ENCODE peak calls at places on chromosomes 16 and 17, in nine cellular contexts. G, P, B, U, M, Q, F, H and A are unnamed samples.

GRCh38 chr17:82400830-82401229 is 17.3 kb upstream of the HEXD start:
- DNase-seq in B (no peak), F (no peak), H (no peak), Q (no peak), P (no peak), M (peak), G (no peak), U (no peak), A (no peak)

GRCh38 chr17:55710829-55711496 is 11.7 kb downstream of the TMEM100 start:
- DNase-seq in H (no peak), F (no peak), G (no peak), M (no peak), Q (peak), U (no peak), B (no peak), P (peak), A (no peak)

GRCh38 chr16:77696149-77696548 is 26.2 kb upstream of the NUDT7 start:
- DNase-seq in U (no peak), G (no peak), F (no peak), Q (no peak), B (no peak), H (no peak), M (no peak), P (no peak), A (no peak)

GRCh38 chr17:81150379-81151038 is 14.8 kb upstream of the PVALEF start:
- DNase-seq in G (no peak), P (no peak), B (no peak), H (no peak), Q (no peak), F (no peak), U (no peak), M (no peak), A (no peak)

GRCh38 chr16:86375370-86375769 is 135.0 kb upstream of the FOXF1 start:
- DNase-seq in M (no peak), B (no peak), F (peak), G (no peak), U (no peak), H (no peak), P (peak), Q (no peak), A (no peak)

GRCh38 chr17:60087882-60088669 is 9.4 kb upstream of the HEATR6 start:
- DNase-seq in U (no peak), B (peak), F (peak), M (no peak), H (no peak), Q (peak), P (peak), G (no peak), A (no peak)

GRCh38 chr17:37399404-37399803 is 7.2 kb downstream of the ACACA start:
- DNase-seq in P (peak), Q (no peak), F (peak), U (no peak), G (no peak), H (no peak), B (no peak), M (no peak), A (no peak)

GRCh38 chr17:37312137-37312923 is 63.5 kb upstream of the C17orf78 start:
- DNase-seq in F (no peak), H (no peak), U (no peak), M (no peak), P (no peak), B (no peak), G (no peak), Q (peak), A (no peak)

GRCh38 chr16:15897834-15898254 is 9.4 kb upstream of the CEP20 start:
- DNase-seq in G (no peak), M (no peak), Q (no peak), F (no peak), P (peak), U (peak), H (no peak), B (no peak), A (no peak)

GRCh38 chr16:66295761-66296546 is 70.5 kb upstream of the CDH5 start:
- DNase-seq in H (no peak), G (no peak), P (no peak), F (no peak), U (peak), B (no peak), M (no peak), Q (peak), A (no peak)

GRCh38 chr17:1030684-1031557 is 34.0 kb downstream of the TIMM22 start:
- DNase-seq in B (no peak), M (no peak), G (no peak), Q (no peak), H (no peak), U (peak), F (no peak), P (peak), A (no peak)

GRCh38 chr17:1834378-1835149 is 4.8 kb downstream of the RPA1 start:
- DNase-seq in Q (no peak), P (no peak), U (no peak), F (no peak), M (no peak), B (no peak), G (no peak), H (no peak), A (no peak)

GRCh38 chr16:73027655-73028220 is 20.2 kb downstream of the ZFHX3 start:
- DNase-seq in H (no peak), Q (peak), G (no peak), F (no peak), U (no peak), B (no peak), P (no peak), M (no peak), A (no peak)

GRCh38 chr17:32805029-32805976 is 71.6 kb downstream of the MYO1D start:
- DNase-seq in P (no peak), G (no peak), U (no peak), F (no peak), H (no peak), Q (no peak), B (no peak), M (no peak), A (no peak)

GRCh38 chr17:60107526-60108257 is 29.0 kb upstream of the HEATR6 start:
- DNase-seq in U (no peak), B (peak), Q (peak), P (peak), G (no peak), F (peak), H (no peak), M (no peak), A (no peak)

GRCh38 chr17:27245230-27245696 is 48.7 kb upstream of the WSB1 start:
- DNase-seq in F (peak), P (peak), U (peak), G (peak), M (peak), H (no peak), Q (peak), B (peak), A (peak)

GRCh38 chr17:40828454-40829039 is 6.1 kb upstream of the KRT10 start:
- DNase-seq in U (no peak), G (no peak), B (no peak), H (no peak), Q (no peak), P (peak), F (peak), M (no peak), A (no peak)

GRCh38 chr16:89114159-89114981 is 20.7 kb downstream of the ACSF3 start:
- DNase-seq in G (no peak), U (no peak), Q (peak), M (no peak), B (no peak), H (no peak), P (no peak), F (peak), A (no peak)

GRCh38 chr17:957856-958421 is 21.6 kb downstream of the NXN start:
- DNase-seq in F (no peak), H (no peak), U (no peak), B (no peak), P (no peak), Q (no peak), M (no peak), G (no peak), A (no peak)

GRCh38 chr16:68235882-68236803 is at the start of gene ESRP2:
- DNase-seq in Q (peak), B (no peak), F (no peak), U (peak), G (peak), H (no peak), M (no peak), P (no peak), A (no peak)

GRCh38 chr17:76451480-76451879 is 1.5 kb downstream of the UBE2O start:
- DNase-seq in G (no peak), H (no peak), Q (peak), U (no peak), B (no peak), F (no peak), P (no peak), M (no peak), A (no peak)

GRCh38 chr16:8713635-8714097 is 39.2 kb downstream of the ABAT start:
- DNase-seq in P (no peak), H (no peak), Q (no peak), M (no peak), G (peak), F (no peak), U (no peak), B (no peak), A (no peak)

GRCh38 chr17:80832266-80832676 is 159.4 kb upstream of the CHMP6 start:
- DNase-seq in B (peak), Q (peak), U (no peak), H (no peak), F (peak), M (peak), P (peak), G (no peak), A (peak)

GRCh38 chr17:43360376-43360738 is 38.4 kb upstream of the ARL4D start:
- DNase-seq in P (peak), Q (no peak), M (no peak), U (no peak), B (peak), H (no peak), G (peak), F (peak), A (no peak)

GRCh38 chr16:89722392-89723278 is 1.3 kb downstream of the ZNF276 start:
- DNase-seq in B (peak), F (peak), M (peak), Q (peak), H (no peak), U (peak), P (peak), G (no peak), A (no peak)

GRCh38 chr17:35345926-35346771 is 27.3 kb downstream of the SLFN11 start:
- DNase-seq in Q (peak), G (peak), M (no peak), U (peak), F (peak), B (peak), H (no peak), P (peak), A (no peak)

GRCh38 chr16:3727806-3728381 is 10.6 kb upstream of the TRAP1 start:
- DNase-seq in H (no peak), M (no peak), U (no peak), B (no peak), Q (no peak), G (no peak), F (no peak), P (no peak), A (no peak)

DNA sequence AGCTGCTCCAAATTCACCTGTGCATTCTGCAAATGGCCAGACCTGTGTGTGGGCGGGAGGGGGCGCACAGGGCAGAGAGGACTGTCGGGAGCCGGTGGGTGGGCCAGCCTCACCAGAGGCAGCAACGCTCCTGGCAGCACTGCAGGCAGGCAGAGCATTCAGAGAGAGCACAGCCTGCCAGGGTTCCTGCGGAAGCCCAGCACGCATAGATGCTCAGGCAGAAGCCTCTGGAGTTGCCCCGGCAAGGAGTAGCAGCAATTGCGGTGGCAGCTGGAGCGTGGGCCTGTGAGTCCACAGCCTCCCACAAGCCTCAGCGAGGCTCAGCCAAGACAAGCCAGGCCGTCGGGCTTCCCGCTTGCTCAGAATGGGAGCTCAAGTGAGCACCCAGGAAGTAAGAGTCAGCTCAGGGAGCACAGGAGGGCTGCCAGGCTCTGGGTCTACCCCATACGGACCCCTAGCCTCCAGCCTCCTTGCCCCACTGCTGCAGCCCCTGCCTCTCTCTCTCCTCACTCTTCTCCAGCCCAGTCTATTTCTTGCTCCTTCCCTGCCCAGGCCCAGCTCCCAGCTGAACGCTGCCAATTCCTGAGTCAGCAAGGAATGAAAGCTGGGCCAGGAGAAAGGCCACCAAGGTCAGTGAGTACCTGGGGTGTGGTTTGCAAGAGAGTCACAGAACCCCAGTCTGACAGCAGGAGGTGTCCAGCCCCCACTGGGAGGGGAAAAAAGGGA is 9.6 kb downstream of the EMC6 start:
- DNase-seq in B (no peak), P (peak), H (no peak), Q (peak), U (no peak), M (peak), G (peak), F (no peak), A (no peak)
- TF ChIP-seq CTCF in B (no peak), P (no peak), H (no peak), Q (peak), U (no peak), M (no peak), G (no peak), F (no peak), A (no peak)

GRCh38 chr17:8577868-8578267 is 52.7 kb downstream of the MYH10 start:
- DNase-seq in F (no peak), P (no peak), Q (no peak), H (no peak), U (no peak), B (no peak), M (no peak), G (no peak), A (no peak)

GRCh38 chr17:8572767-8573166 is 57.8 kb downstream of the MYH10 start:
- DNase-seq in F (peak), Q (no peak), M (no peak), B (no peak), G (no peak), P (peak), H (no peak), U (no peak), A (no peak)

GRCh38 chr17:8576895-8577294 is 53.6 kb downstream of the MYH10 start:
- DNase-seq in B (no peak), Q (no peak), F (no peak), U (no peak), G (no peak), M (no peak), H (no peak), P (no peak), A (no peak)

DNA sequence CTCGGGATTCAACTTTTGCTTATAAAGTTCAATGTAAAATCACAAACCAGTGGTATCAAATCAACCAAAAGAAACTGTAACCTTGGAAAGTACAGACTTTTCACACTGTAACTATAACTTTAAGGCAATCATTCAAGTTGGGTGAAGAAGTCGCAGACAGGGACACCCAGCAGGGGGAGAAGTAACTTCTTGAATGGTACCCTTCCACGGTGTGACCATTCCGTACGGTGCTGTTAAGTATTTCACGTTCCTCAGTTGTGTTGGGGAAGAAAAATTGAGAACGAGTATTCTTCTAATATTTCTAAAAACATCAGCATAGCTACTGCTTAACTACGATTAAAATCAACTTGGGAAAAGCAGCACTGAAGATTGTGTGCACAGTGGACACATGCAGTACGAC is 55.8 kb downstream of the MYH10 start:
- DNase-seq in M (no peak), Q (no peak), H (no peak), F (peak), P (peak), B (no peak), G (no peak), U (no peak), A (no peak)
- TF ChIP-seq CTCF in M (no peak), Q (peak), H (no peak), F (peak), P (peak), B (peak), G (peak), U (no peak), A (no peak)

GRCh38 chr17:3980381-3980975 is 16.2 kb upstream of the ATP2A3 start:
- DNase-seq in G (no peak), U (no peak), Q (peak), F (no peak), H (no peak), B (no peak), M (no peak), P (no peak), A (no peak)

GRCh38 chr17:3983945-3984484 is 19.8 kb upstream of the ATP2A3 start:
- DNase-seq in Q (peak), M (no peak), U (no peak), B (peak), H (no peak), F (peak), G (no peak), P (peak), A (no peak)

GRCh38 chr17:3982541-3983017 is 18.3 kb upstream of the ATP2A3 start:
- DNase-seq in U (no peak), H (no peak), M (no peak), Q (no peak), B (no peak), P (no peak), F (no peak), G (no peak), A (no peak)

GRCh38 chr17:3981455-3981854 is 17.2 kb upstream of the ATP2A3 start:
- DNase-seq in H (no peak), B (no peak), F (no peak), P (no peak), U (no peak), G (no peak), M (no peak), Q (peak), A (no peak)

GRCh38 chr17:3982113-3982512 is 17.9 kb upstream of the ATP2A3 start:
- DNase-seq in Q (no peak), M (no peak), B (no peak), H (no peak), P (no peak), F (no peak), G (no peak), U (no peak), A (no peak)
- TF ChIP-seq CTCF in Q (no peak), M (no peak), B (no peak), H (no peak), P (no peak), F (no peak), G (no peak), U (no peak), A (no peak)

DNA sequence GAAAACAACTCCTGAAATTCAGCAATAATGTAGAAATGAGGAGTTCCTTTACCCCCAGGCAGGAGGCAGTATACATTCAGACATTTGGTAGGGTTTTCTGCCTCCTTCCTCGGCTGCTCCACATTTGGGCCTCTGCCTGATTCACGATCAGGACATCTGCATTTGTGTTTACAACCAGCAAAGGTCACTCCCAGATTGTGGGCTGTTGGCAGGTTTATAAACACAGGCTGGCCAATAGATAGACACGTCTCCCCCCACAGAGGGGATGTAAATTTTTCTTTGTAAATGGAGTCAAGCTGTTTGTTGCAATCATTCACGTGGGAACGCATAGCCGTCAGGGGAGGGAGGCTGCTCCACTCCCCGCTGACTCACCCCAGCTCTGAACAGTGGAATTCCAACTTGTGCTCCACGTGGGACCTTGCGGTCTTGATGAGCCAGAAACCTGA is 252.1 kb upstream of the N4BP1 start:
- DNase-seq in M (no peak), H (no peak), B (no peak), Q (peak), U (no peak), P (peak), F (no peak), G (peak), A (no peak)
- TF ChIP-seq CTCF in M (no peak), H (peak), B (peak), Q (peak), U (no peak), P (no peak), F (no peak), G (peak), A (no peak)

GRCh38 chr16:1966460-1966859 is at the start of gene RNF151:
- DNase-seq in H (no peak), U (no peak), P (no peak), F (no peak), M (no peak), Q (no peak), G (no peak), B (no peak), A (no peak)

GRCh38 chr16:1961651-1962067 is 2.3 kb downstream of the NDUFB10 start:
- DNase-seq in P (no peak), M (no peak), U (no peak), B (peak), Q (peak), F (no peak), G (no peak), H (no peak), A (peak)

GRCh38 chr16:1965610-1966009 is 984 bp upstream of the RPS2 start:
- DNase-seq in P (no peak), G (no peak), F (no peak), U (no peak), Q (no peak), M (no peak), H (no peak), B (no peak), A (no peak)

GRCh38 chr16:1964046-1964505 is 550 bp downstream of the RPS2 start:
- DNase-seq in G (no peak), U (peak), F (peak), P (peak), H (no peak), B (no peak), M (no peak), Q (no peak), A (no peak)

DNA sequence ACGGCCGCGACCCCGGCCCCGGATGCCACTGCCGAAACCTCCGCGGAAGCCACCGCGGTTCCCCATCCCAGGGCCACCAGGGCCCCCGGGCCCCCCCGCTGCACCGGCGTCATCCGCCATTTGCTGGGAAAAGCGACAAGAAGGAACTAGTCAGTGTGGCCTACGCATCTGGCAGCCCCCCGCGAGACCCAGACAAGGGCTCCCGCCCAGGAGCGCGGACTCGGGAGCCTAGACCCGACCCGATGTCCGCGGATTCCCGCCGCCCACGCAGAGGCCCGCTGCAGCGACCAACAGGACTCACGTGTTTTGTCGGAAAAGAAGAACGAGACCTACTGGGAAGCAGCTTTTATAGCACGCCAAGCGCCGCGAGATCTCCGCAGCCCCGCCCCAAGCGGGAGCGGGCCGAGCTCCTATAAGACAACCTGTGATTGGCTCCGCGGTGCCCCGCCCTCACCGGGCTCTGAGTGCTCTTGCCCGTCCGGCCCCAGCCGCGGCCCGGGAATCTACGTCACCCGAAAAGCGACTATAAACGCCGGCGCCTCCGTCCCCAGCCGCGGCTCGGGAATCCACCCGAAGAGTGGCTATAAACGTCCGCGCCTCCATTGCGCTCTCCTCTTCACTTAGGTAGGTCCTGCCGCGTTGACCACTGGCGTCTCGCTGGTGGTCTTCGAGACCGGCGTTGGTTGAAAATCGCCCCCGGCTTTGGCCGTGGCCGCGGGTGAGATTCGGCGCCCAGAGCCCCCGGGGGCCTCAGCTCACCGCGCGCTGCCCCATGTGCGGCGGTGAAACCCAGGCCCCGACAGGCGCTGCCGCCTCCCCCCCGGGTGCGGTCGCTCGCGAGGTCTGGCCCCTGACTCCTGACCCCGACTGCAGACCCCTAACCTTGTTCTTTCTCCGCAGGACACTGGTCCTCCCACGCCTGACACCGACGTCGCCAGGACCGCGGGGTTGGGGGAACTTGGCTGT is at the start of gene RPS2:
- DNase-seq in B (peak), F (peak), H (peak), U (peak), Q (peak), G (peak), M (peak), P (peak), A (peak)
- TF ChIP-seq CTCF in B (peak), F (no peak), H (no peak), U (no peak), Q (no peak), G (no peak), M (no peak), P (no peak), A (no peak)